ENCODE peak calls at places on chromosomes 13 and 19, in four cellular contexts. Z, F, B and L are unnamed samples.

GRCh38 chr19:20423381-20424207 is 142.0 kb downstream of the ZNF737 start:
- DNase-seq in B (peak), Z (peak), F (peak), L (peak)

GRCh38 chr13:85223883-85224656 is 575.1 kb downstream of the SLITRK6 start:
- DNase-seq in F (no peak), Z (peak), B (peak), L (no peak)

GRCh38 chr13:50400930-50401553 is 385.8 kb downstream of the KCNRG start:
- DNase-seq in F (no peak), B (peak), Z (peak), L (peak)

GRCh38 chr13:71854401-71854800 is 12.6 kb downstream of the DACH1 start:
- DNase-seq in B (no peak), Z (no peak), F (no peak), L (no peak)

GRCh38 chr19:41352609-41353465 is 885 bp downstream of the TGFB1 start:
- DNase-seq in F (peak), B (peak), Z (peak), L (no peak)

GRCh38 chr19:48547722-48548121 is 4.2 kb upstream of the SULT2B1 start:
- DNase-seq in Z (no peak), F (no peak), B (no peak), L (no peak)

GRCh38 chr13:94196426-94196825 is 283.1 kb downstream of the DCT start:
- DNase-seq in B (peak), F (no peak), Z (no peak), L (no peak)

GRCh38 chr19:51772977-51773376 is 12.0 kb downstream of the FPR2 start:
- DNase-seq in Z (peak), F (peak), B (no peak), L (no peak)

GRCh38 chr13:81540777-81541176 is 1199.9 kb upstream of the SPRY2 start:
- DNase-seq in B (peak), F (peak), Z (no peak), L (no peak)

GRCh38 chr19:29767039-29767735 is 44.6 kb upstream of the CCNE1 start:
- DNase-seq in F (no peak), Z (no peak), B (no peak), L (no peak)

GRCh38 chr13:40813662-40814454 is 24.4 kb downstream of the SLC25A15 start:
- DNase-seq in B (peak), F (peak), Z (peak), L (no peak)

GRCh38 chr19:12782424-12783225 is 7.3 kb upstream of the HOOK2 start:
- DNase-seq in B (peak), Z (peak), F (peak), L (no peak)

GRCh38 chr19:19445911-19446361 is 40.5 kb downstream of the GATAD2A start:
- DNase-seq in B (no peak), Z (peak), F (no peak), L (no peak)

GRCh38 chr19:12969292-12969988 is at the start of gene DAND5:
- DNase-seq in F (peak), Z (no peak), B (no peak), L (no peak)

GRCh38 chr19:49677232-49677881 is at the start of gene PRMT1:
- DNase-seq in B (no peak), Z (no peak), F (peak), L (no peak)

GRCh38 chr13:27338816-27339215 is 68.2 kb downstream of the RASL11A start:
- DNase-seq in B (no peak), F (peak), Z (no peak), L (no peak)

GRCh38 chr19:35442091-35442490 is 6.0 kb upstream of the FFAR2 start:
- DNase-seq in Z (no peak), F (no peak), B (no peak), L (no peak)

GRCh38 chr19:37867831-37868230 is 38.6 kb downstream of the WDR87 start:
- DNase-seq in Z (peak), F (no peak), B (peak), L (peak)

GRCh38 chr19:49614096-49614857 is 23.3 kb downstream of the PRR12 start:
- DNase-seq in B (peak), Z (peak), F (no peak), L (no peak)

GRCh38 chr13:113495494-113496251 is 5.2 kb upstream of the DCUN1D2 start:
- DNase-seq in B (peak), Z (no peak), F (peak), L (no peak)

GRCh38 chr19:2237051-2237868 is 636 bp downstream of the SF3A2 start:
- DNase-seq in Z (no peak), F (no peak), B (no peak), L (no peak)

GRCh38 chr19:16825312-16826168 is 3.7 kb upstream of the SIN3B start:
- DNase-seq in F (peak), Z (peak), B (peak), L (no peak)

GRCh38 chr19:17289489-17289888 is 7.8 kb downstream of the ANKLE1 start:
- DNase-seq in B (peak), F (peak), Z (no peak), L (no peak)

GRCh38 chr13:30241537-30241936 is 65.8 kb downstream of the KATNAL1 start:
- DNase-seq in Z (no peak), F (no peak), B (no peak), L (no peak)

GRCh38 chr19:44447864-44448674 is at the start of gene ZNF229:
- DNase-seq in F (peak), B (peak), Z (peak), L (peak)

GRCh38 chr19:31781542-31781941 is 432.3 kb upstream of the TSHZ3 start:
- DNase-seq in Z (no peak), F (no peak), B (no peak), L (no peak)

GRCh38 chr19:30425885-30426838 is 54.0 kb downstream of the ZNF536 start:
- DNase-seq in B (no peak), F (no peak), Z (no peak), L (no peak)

GRCh38 chr19:54415901-54416621 is 797 bp downstream of the TTYH1 start:
- DNase-seq in F (no peak), B (no peak), Z (no peak), L (no peak)
- TF ChIP-seq EZH2 in F (no peak), B (no peak), Z (peak), L (peak)

GRCh38 chr19:7500811-7501450 is 12.1 kb upstream of the PEX11G start:
- DNase-seq in B (no peak), F (peak), Z (peak), L (no peak)
- TF ChIP-seq EZH2 in B (no peak), F (no peak), Z (no peak), L (no peak)

DNA sequence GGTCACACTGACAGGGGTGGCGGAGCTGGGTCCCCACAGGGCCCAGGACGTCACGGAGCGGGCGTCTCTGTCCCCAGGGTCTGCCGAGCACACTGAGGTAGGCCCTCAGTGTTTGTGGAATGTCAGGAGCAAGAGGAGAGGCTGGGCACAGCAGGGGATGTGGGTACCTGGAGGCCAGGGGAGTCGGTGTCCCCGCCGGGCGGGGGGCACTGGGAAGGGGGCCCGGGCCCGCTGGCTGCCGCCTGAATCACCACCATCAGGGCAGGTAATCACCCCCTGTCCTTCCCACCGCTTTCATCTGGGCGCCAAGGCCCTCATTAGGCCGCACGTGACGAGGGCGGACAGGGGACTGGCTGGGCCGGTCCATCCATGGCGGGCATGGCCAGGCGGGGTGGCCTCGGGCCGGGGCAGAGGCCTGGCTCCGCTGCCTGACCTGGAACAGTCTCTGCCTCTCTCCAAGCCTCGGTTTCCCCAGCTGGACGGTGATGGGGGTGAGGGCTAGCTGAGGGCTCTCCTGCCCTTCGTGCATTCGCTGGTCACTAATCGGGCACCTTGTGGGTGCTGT is 1.0 kb downstream of the FGF22 start:
- DNase-seq in B (no peak), Z (no peak), F (no peak), L (no peak)
- TF ChIP-seq EZH2 in B (no peak), Z (no peak), F (no peak), L (no peak)

GRCh38 chr13:44866512-44866911 is 122.8 kb downstream of the NUFIP1 start:
- DNase-seq in B (no peak), F (no peak), Z (no peak), L (no peak)

GRCh38 chr13:44868397-44868796 is 120.9 kb downstream of the NUFIP1 start:
- DNase-seq in F (no peak), B (no peak), Z (no peak), L (no peak)

GRCh38 chr13:44870456-44870929 is 118.8 kb downstream of the NUFIP1 start:
- DNase-seq in B (no peak), Z (peak), F (no peak), L (no peak)

GRCh38 chr13:44867825-44868224 is 121.4 kb downstream of the NUFIP1 start:
- DNase-seq in B (no peak), F (no peak), Z (no peak), L (no peak)

DNA sequence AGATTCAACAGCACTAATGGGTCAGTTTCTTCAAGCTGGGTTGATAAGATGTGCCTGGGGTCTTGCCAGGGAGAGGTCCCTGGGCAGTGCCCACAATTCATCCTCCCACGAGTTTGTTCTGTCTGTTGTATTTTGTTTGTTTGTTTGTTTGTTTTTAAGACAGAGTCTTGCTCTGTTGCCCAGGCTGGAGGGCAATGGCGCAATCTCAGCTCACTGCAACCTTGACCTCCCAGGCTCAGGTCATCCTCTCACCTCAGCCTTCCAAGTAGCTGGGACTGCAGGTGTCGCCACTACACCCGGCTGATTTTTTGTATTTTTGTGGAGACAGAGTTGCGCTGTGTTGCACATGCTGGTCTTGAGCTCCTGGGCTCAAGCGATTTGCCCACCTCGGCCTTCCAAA is 120.1 kb downstream of the NUFIP1 start:
- DNase-seq in B (no peak), Z (no peak), F (no peak), L (no peak)
- TF ChIP-seq EZH2 in B (no peak), Z (no peak), F (no peak), L (no peak)

DNA sequence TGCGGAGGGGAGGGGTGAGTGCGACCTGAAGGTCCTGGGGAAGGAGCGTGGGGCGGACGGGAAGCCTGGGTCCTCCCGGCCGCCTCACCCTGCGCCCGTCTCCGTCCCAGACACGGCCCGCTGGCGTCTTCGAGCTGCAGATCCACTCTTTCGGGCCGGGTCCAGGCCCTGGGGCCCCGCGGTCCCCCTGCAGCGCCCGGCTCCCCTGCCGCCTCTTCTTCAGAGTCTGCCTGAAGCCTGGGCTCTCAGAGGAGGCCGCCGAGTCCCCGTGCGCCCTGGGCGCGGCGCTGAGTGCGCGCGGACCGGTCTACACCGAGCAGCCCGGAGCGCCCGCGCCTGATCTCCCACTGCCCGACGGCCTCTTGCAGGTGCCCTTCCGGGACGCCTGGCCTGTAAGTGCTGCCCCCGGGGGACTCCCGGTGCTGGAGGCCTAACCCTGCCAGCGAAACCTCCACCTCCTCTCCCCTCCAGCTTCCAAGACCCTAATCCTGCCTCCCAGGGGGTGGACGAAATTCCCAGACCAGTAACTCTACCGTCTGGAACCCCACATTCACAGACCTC is 415 bp downstream of the DLL3 start:
- DNase-seq in B (no peak), F (peak), Z (peak), L (no peak)
- TF ChIP-seq EZH2 in B (peak), F (peak), Z (no peak), L (peak)

DNA sequence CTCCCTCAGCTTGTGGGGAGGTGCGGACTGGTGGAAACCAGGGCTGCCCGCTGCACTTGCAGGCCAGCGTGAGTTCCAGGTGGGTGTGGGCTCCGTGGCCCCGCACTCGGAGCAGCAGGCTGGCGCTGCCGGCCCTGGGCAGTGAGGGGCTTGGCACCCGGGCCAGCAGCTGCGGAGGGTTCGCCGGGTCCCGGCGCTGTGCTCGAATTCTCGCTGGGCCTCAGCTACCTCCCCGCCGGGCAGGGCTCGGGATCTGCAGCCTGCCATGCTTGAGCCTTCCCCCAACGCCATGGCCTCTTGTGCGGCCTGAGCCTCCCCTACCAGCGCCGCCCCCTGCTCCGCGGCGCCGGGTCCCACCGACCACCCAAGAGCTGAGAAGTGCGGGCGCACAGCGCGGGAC is 71.6 kb upstream of the ADGRL1 start:
- DNase-seq in B (no peak), F (no peak), Z (no peak), L (no peak)
- TF ChIP-seq EZH2 in B (no peak), F (no peak), Z (no peak), L (no peak)